ENCODE peak calls at places on chromosomes 5 and 9, in eight cellular contexts. W is Right ventricle myocardium superior; C is astrocyte of the cerebellum; U is AG10803; P is NCI-H510A treated with DMSO at 0.1 percent for 48 hours; O is activated CD4-positive, alpha-beta T cell treated with anti-CD3 and anti-CD28 coated beads for 36 hours; K is nucleus accumbens; H is stimulated activated CD8-positive, alpha-beta memory T cell treated with anti-CD3 and anti-CD28 coated beads, Interleukin-2, amount 100 ng/mL, for 48 hours. E is an unnamed sample.

GRCh38 chr5:83914199-83914598 is 193.5 kb upstream of the HAPLN1 start:
- DNase-seq in W (no peak), C (no peak), U (no peak), P (no peak), O (no peak), K (no peak), H (no peak), E (no peak)

GRCh38 chr5:34859253-34859652 is 20.3 kb downstream of the TTC23L start:
- DNase-seq in W (no peak), C (no peak), U (no peak), P (no peak), O (no peak), K (no peak), H (no peak), E (no peak)

GRCh38 chr5:96584712-96585111 is 77.5 kb upstream of the CAST start:
- DNase-seq in W (peak), C (no peak), U (no peak), P (no peak), O (no peak), K (no peak), H (no peak), E (no peak)

GRCh38 chr5:155989884-155990283 is 337.1 kb upstream of the SGCD start:
- DNase-seq in W (no peak), C (no peak), U (no peak), P (no peak), O (no peak), K (no peak), H (no peak), E (no peak)

GRCh38 chr9:114290561-114290986 is 32.3 kb upstream of the ORM1 start:
- DNase-seq in W (no peak), C (no peak), U (no peak), P (no peak), O (no peak), K (no peak), H (no peak), E (no peak)

GRCh38 chr5:39415186-39415585 is 9.6 kb downstream of the DAB2 start:
- DNase-seq in W (no peak), C (no peak), U (no peak), P (no peak), O (no peak), K (no peak), H (no peak), E (no peak)

GRCh38 chr5:38757451-38758245 is 88.2 kb upstream of the OSMR start:
- DNase-seq in W (peak), C (no peak), U (peak), P (no peak), O (no peak), K (no peak), H (no peak), E (no peak)

GRCh38 chr5:29796018-29796417 is 1397.5 kb upstream of the CDH6 start:
- DNase-seq in W (no peak), C (no peak), U (no peak), P (peak), O (no peak), K (no peak), H (no peak), E (no peak)

GRCh38 chr5:169576181-169576598 is 7.4 kb upstream of the SPDL1 start:
- DNase-seq in W (no peak), C (peak), U (peak), P (no peak), O (no peak), K (no peak), H (no peak), E (no peak)

GRCh38 chr9:33751536-33752129 is 43.7 kb upstream of the PRSS3 start:
- DNase-seq in W (no peak), C (no peak), U (no peak), P (no peak), O (no peak), K (no peak), H (no peak), E (no peak)

GRCh38 chr5:80607832-80608231 is 37.8 kb upstream of the ANKRD34B start:
- DNase-seq in W (no peak), C (no peak), U (no peak), P (no peak), O (no peak), K (no peak), H (no peak), E (no peak)

GRCh38 chr9:86519216-86519615 is 165.0 kb upstream of the TUT7 start:
- DNase-seq in W (no peak), C (peak), U (peak), P (no peak), O (no peak), K (no peak), H (no peak), E (no peak)

GRCh38 chr5:160165137-160166068 is 46.2 kb upstream of the PWWP2A start:
- DNase-seq in W (peak), C (peak), U (peak), P (peak), O (no peak), K (peak), H (peak), E (peak)

GRCh38 chr5:108567429-108567828 is 180.3 kb upstream of the FER start:
- DNase-seq in W (peak), C (no peak), U (no peak), P (no peak), O (no peak), K (no peak), H (no peak), E (no peak)

GRCh38 chr9:116101516-116101915 is 52.1 kb upstream of the PAPPA start:
- DNase-seq in W (no peak), C (no peak), U (peak), P (no peak), O (no peak), K (no peak), H (no peak), E (no peak)

GRCh38 chr5:27020965-27021364 is 17.4 kb downstream of the CDH9 start:
- DNase-seq in W (no peak), C (peak), U (peak), P (peak), O (no peak), K (no peak), H (no peak), E (peak)

GRCh38 chr5:113112435-113112834 is 135.8 kb downstream of the DCP2 start:
- DNase-seq in W (no peak), C (peak), U (peak), P (no peak), O (no peak), K (no peak), H (no peak), E (no peak)

GRCh38 chr9:38018964-38019602 is 49.9 kb downstream of the SHB start:
- DNase-seq in W (no peak), C (peak), U (peak), P (peak), O (no peak), K (no peak), H (no peak), E (no peak)

GRCh38 chr5:52786937-52787599 is 648 bp upstream of the ITGA1 start:
- DNase-seq in W (no peak), C (no peak), U (no peak), P (no peak), O (peak), K (no peak), H (no peak), E (peak)

GRCh38 chr5:108264533-108264932 is 117.4 kb downstream of the FBXL17 start:
- DNase-seq in W (no peak), C (no peak), U (no peak), P (no peak), O (no peak), K (no peak), H (no peak), E (no peak)

GRCh38 chr9:87250205-87250604 is 247.5 kb upstream of the DAPK1 start:
- DNase-seq in W (no peak), C (no peak), U (no peak), P (no peak), O (no peak), K (no peak), H (no peak), E (no peak)

GRCh38 chr5:43073597-43074546 is 33.8 kb upstream of the ANXA2R start:
- DNase-seq in W (no peak), C (no peak), U (peak), P (peak), O (peak), K (no peak), H (no peak), E (peak)

GRCh38 chr5:160133071-160133917 is 14.0 kb upstream of the PWWP2A start:
- DNase-seq in W (peak), C (peak), U (peak), P (no peak), O (no peak), K (no peak), H (no peak), E (peak)

GRCh38 chr9:113309204-113309813 is 6.1 kb upstream of the RNF183 start:
- DNase-seq in W (no peak), C (peak), U (peak), P (peak), O (peak), K (no peak), H (no peak), E (peak)

GRCh38 chr9:107049046-107049824 is 186.3 kb downstream of the ZNF462 start:
- DNase-seq in W (no peak), C (no peak), U (peak), P (no peak), O (no peak), K (no peak), H (no peak), E (no peak)

GRCh38 chr5:5179079-5179478 is 38.9 kb downstream of the ADAMTS16 start:
- DNase-seq in W (no peak), C (no peak), U (no peak), P (no peak), O (no peak), K (no peak), H (no peak), E (no peak)

GRCh38 chr5:40665902-40666301 is 13.8 kb upstream of the PTGER4 start:
- DNase-seq in W (no peak), C (no peak), U (no peak), P (no peak), O (no peak), K (no peak), H (no peak), E (no peak)

GRCh38 chr5:75054110-75054930 is 2.0 kb upstream of the GCNT4 start:
- DNase-seq in W (peak), C (no peak), U (peak), P (no peak), O (peak), K (no peak), H (no peak), E (no peak)

E was measured in NCI-H146.